ENCODE peak calls at places on chromosomes 13 and 19, in eight cellular contexts. V is endothelial cell of umbilical vein; A is heart left ventricle; E is PC-3; B is sigmoid colon; J is cardiac muscle cell; C is CD8-positive, alpha-beta T cell; R is left ventricle myocardium inferior. H is an unnamed sample. For H3K36me3 and H3K4me1, the result is how much of the 10 kb centered on the place peaks cover.

GRCh38 chr13:22198001-22198400 is 527.1 kb downstream of the FGF9 start:
- DNase-seq in V (no peak), A (no peak), E (no peak), B (no peak), J (no peak), C (no peak), R (no peak), H (peak)

GRCh38 chr19:55836340-55836739 is at the start of gene NLRP4:
- DNase-seq in V (no peak), A (no peak), E (no peak), B (no peak), J (no peak), C (no peak), R (no peak), H (no peak)

GRCh38 chr13:111944171-111944583 is 122.8 kb upstream of the SOX1 start:
- DNase-seq in V (no peak), A (no peak), E (no peak), B (no peak), J (no peak), C (no peak), R (no peak), H (no peak)

GRCh38 chr13:94120878-94121277 is 358.6 kb downstream of the DCT start:
- DNase-seq in V (no peak), A (no peak), E (no peak), B (no peak), J (no peak), C (no peak), R (no peak), H (no peak)

GRCh38 chr13:26485288-26485687 is 72.2 kb upstream of the WASF3 start:
- DNase-seq in V (no peak), A (no peak), E (no peak), B (peak), J (no peak), C (no peak), R (no peak), H (no peak)

GRCh38 chr19:7914598-7915045 is at the start of gene TGFBR3L:
- DNase-seq in V (no peak), A (peak), E (no peak), B (no peak), J (no peak), C (no peak), R (no peak), H (no peak)

GRCh38 chr13:29594710-29595379 is 643 bp downstream of the SLC7A1 start:
- DNase-seq in V (peak), A (peak), E (peak), B (peak), J (peak), C (peak), R (peak), H (peak)

GRCh38 chr19:5983367-5983955 is 5.5 kb upstream of the RANBP3 start:
- DNase-seq in V (no peak), A (no peak), E (no peak), B (no peak), J (peak), C (no peak), R (no peak), H (no peak)

GRCh38 chr19:16327131-16327450 is 2.5 kb downstream of the KLF2 start:
- DNase-seq in V (no peak), A (no peak), E (no peak), B (no peak), J (no peak), C (peak), R (no peak), H (no peak)

GRCh38 chr19:33093420-33094210 is 12.6 kb downstream of the GPATCH1 start:
- DNase-seq in V (no peak), A (no peak), E (no peak), B (no peak), J (no peak), C (no peak), R (no peak), H (no peak)
- H3K36me3 ChIP-seq in V (under half), A (half or more), E (under half), B (half or more), J (under half), C (half or more), R (half or more), H (half or more)

GRCh38 chr19:33470686-33471085 is 50.9 kb downstream of the PEPD start:
- DNase-seq in V (no peak), A (no peak), E (no peak), B (no peak), J (no peak), C (no peak), R (no peak), H (no peak)
- H3K4me1 ChIP-seq in V (under half), A (under half), E (under half), B (under half), J (under half), C (under half), R (under half), H (under half)

DNA sequence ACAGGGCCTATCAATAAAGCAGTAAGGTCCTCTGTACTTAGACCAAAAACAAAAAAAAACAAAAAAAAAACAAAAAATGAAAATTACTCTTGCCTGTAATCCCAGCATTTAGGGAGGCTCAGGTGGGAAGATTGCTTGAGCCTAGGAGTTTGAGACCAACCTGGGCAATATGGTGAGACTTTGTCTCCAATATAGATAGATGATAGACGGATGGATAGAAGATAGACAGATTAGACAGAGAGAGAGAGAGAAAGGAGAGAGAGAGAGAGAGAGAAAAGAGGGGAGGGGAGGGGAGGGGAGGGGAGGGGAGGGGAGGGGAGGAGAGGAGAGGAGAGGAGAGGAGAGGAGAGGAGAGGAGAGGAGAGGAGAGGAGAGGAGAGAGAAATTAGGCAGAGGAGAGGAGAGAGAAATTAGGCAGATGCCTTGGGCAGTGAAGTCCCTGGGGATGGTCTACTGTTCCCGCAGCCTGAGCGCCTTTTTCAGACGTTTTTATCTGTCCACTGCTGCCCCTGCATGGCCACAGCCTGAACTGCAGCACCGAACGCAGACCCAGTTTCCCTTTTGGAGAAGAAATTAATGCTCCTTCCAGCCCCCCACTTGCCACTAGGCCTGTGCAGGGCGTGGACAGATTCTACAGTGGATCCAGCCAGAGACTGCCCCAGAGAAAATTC is 9.8 kb upstream of the ZNF627 start:
- DNase-seq in V (peak), A (peak), E (peak), B (peak), J (peak), C (peak), R (peak), H (peak)
- TF ChIP-seq CTCF in V (peak), A (peak), E (peak), B (peak), J (peak), C (peak), R (peak), H (peak)

DNA sequence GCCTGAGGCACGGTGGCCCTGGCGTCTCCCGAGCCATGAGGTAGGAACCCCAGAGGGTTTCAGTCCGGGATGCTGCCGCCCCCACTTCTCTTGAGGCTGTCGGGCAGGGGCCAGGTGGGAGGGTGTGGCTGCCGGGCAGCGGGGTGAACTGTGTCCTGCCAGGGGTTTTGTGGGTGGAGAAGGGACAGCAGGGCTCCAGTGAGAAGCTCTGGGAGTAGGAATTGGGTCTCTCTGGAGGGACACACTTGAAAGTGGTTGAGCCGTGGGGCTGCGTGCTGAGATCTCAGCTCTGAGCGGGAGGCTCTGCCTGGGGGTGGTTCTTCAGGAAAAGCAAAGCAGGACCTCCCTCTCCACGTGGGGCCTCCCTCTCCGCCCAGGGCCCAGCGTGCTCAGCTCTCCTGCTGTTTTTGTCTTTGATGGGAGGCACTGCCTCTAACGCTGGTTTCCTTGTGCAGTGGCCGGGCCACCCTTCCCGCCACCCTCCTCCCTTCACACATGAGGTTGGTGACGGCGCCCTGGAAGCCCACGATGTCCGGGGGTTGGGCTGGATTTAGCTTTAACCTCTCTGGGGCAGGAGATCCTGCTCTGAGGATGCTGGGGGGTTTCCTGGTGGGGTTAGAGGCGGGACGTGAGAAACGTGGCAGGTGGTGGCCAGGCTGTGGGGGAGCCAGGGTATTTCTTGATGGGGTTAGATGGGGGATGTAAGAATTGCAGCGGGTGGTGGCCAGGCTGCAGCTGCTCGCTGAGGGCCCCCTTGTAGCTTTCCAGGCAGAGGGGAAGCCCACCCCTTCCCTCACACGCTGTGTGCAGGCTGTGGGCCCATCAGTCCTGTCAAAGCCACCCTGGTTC is 15.3 kb upstream of the ZNF554 start:
- DNase-seq in V (no peak), A (no peak), E (no peak), B (no peak), J (no peak), C (no peak), R (no peak), H (no peak)
- H3K36me3 ChIP-seq in V (under half), A (under half), E (under half), B (half or more), J (under half), C (under half), R (half or more), H (under half)

DNA sequence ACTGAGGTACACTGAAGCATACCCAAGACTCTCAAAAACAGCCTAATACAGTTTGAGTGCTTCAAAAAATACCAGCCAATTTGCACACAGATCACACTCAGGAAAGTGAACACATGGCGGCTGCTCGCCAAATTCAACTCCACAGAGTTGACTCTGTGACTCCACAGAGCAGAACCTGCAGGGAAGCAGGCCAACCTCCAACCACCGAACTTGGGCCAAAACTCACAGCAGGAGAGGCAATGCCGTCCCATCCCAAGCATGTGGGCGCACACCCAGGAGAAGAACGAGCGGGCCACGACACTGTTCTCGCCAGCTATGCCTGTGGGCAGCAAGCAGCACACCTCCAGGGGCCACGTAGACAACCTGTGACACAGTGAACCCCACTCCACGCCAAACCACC is 21.1 kb downstream of the ELL start:
- DNase-seq in V (no peak), A (peak), E (no peak), B (peak), J (no peak), C (no peak), R (peak), H (no peak)
- H3K4me1 ChIP-seq in V (under half), A (half or more), E (under half), B (half or more), J (under half), C (half or more), R (half or more), H (under half)

GRCh38 chr19:52993342-52994178 is 20.2 kb upstream of the ERVV-1 start:
- DNase-seq in V (peak), A (peak), E (peak), B (peak), J (peak), C (peak), R (peak), H (peak)
- TF ChIP-seq CTCF in V (no peak), A (peak), E (no peak), B (no peak), J (peak), C (peak), R (peak), H (peak)

GRCh38 chr19:40614595-40615411 is 13.6 kb downstream of the LTBP4 start:
- DNase-seq in V (peak), A (peak), E (peak), B (peak), J (peak), C (peak), R (peak), H (peak)

GRCh38 chr19:40616178-40616577 is 15.0 kb downstream of the LTBP4 start:
- DNase-seq in V (no peak), A (no peak), E (no peak), B (no peak), J (no peak), C (no peak), R (no peak), H (no peak)

GRCh38 chr19:40611900-40612698 is 10.9 kb downstream of the LTBP4 start:
- DNase-seq in V (no peak), A (no peak), E (no peak), B (no peak), J (no peak), C (no peak), R (no peak), H (no peak)

GRCh38 chr19:40612831-40613668 is 11.9 kb downstream of the LTBP4 start:
- DNase-seq in V (no peak), A (peak), E (no peak), B (no peak), J (peak), C (peak), R (no peak), H (peak)

DNA sequence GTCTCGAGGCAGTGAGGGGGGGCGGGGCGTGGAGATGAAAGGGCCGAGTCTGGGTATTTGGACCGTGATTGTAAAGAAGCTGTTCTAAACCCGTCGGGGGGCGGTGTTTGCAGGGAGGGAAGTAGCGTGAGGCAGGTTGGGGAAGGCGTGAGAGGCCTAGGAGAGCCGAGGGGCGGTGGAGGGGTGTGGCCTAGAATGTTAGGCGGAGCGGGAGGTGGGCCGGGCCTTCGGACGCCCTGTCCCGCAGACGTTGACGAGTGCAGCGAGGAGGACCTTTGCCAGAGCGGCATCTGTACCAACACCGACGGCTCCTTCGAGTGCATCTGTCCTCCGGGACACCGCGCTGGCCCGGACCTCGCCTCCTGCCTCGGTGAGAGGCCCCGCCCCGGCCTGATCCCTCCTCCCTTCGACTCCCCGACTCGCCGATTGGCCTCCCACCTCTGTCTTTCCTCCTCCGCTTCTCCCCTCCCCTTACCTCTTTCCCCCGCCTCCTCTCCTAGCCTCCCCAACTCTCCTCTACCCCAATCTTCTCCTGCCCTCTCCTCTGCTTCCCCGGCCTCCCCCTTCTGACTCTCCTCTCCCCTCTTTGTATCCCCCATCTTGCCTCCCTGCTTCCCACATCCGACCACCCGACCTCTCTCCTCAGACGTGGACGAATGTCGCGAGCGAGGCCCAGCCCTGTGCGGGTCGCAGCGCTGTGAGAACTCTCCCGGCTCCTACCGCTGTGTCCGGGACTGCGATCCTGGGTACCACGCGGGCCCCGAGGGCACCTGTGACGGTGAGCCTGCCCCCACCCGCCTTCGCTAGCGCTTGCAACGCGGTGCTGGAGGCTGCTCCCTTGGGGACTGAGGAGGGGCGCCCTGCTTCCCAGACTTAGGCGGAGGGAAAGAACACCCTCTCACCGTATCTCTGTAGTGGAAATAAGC is 12.8 kb downstream of the LTBP4 start:
- DNase-seq in V (no peak), A (peak), E (no peak), B (peak), J (peak), C (peak), R (peak), H (peak)
- H3K36me3 ChIP-seq in V (under half), A (under half), E (under half), B (under half), J (under half), C (under half), R (under half), H (under half)

GRCh38 chr19:47229674-47230121 is 1.3 kb downstream of the BBC3 start:
- DNase-seq in V (peak), A (no peak), E (peak), B (no peak), J (no peak), C (peak), R (no peak), H (peak)
- H3K4me1 ChIP-seq in V (under half), A (half or more), E (under half), B (under half), J (under half), C (under half), R (half or more), H (under half)

GRCh38 chr19:45717983-45718650 is 12.6 kb downstream of the FBXO46 start:
- DNase-seq in V (no peak), A (no peak), E (no peak), B (peak), J (no peak), C (no peak), R (no peak), H (no peak)

GRCh38 chr19:45716314-45717130 is 14.2 kb downstream of the FBXO46 start:
- DNase-seq in V (peak), A (no peak), E (peak), B (no peak), J (peak), C (peak), R (no peak), H (peak)

GRCh38 chr19:45713141-45713540 is 17.6 kb downstream of the FBXO46 start:
- DNase-seq in V (no peak), A (no peak), E (no peak), B (no peak), J (no peak), C (no peak), R (no peak), H (no peak)

GRCh38 chr19:45715139-45715538 is 15.6 kb downstream of the FBXO46 start:
- DNase-seq in V (no peak), A (no peak), E (no peak), B (no peak), J (no peak), C (no peak), R (no peak), H (no peak)

DNA sequence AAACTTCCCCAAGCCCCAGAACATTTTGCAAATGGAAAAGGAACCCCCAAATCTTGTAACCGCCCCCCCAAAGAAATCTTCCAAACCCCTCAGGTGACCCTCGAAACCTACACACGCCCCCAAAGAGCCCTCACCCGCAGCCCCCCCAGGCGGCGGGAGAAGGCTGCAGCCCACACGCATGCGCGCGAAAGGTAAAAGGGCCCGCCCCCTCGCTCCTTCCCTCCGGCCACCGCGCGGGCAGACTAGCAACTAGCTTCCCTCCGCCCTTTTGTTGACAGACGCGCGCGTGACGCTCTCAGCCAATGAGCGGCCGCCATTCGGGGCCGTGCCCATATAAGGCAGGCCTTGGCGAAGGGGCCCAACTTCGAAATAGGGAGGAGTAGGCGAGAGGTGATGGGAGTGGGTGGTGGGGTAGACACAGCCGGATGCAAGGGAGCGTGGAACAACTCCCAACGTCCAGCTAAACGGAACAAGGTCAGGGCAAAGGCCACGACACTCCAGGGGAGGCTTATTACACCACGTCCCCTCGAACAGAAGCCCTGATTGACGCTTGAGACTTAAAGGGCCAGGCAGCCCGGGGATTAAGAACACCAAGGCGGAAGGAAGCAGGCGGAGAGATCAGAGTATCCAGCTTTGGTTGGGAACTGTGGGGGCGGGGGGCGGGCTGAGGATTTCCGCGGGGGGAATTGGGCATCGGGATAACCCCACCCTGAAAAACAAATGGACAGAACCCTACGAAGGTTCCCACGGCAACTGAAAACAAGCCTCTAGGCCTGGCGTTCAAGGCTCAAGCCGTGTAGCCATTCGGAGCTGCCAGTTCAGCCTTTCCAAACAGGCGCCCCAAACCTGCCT is 13.3 kb downstream of the FBXO46 start:
- DNase-seq in V (peak), A (peak), E (peak), B (peak), J (peak), C (peak), R (peak), H (peak)
- TF ChIP-seq CTCF in V (no peak), A (peak), E (no peak), B (no peak), J (peak), C (no peak), R (peak), H (peak)

GRCh38 chr13:24493356-24493755 is 19.2 kb downstream of the PARP4 start:
- DNase-seq in V (no peak), A (no peak), E (no peak), B (no peak), J (peak), C (no peak), R (no peak), H (no peak)

GRCh38 chr13:24489721-24490120 is 22.9 kb downstream of the PARP4 start:
- DNase-seq in V (no peak), A (no peak), E (no peak), B (no peak), J (no peak), C (no peak), R (no peak), H (no peak)

GRCh38 chr13:24491853-24492252 is 20.7 kb downstream of the PARP4 start:
- DNase-seq in V (peak), A (no peak), E (no peak), B (no peak), J (peak), C (no peak), R (no peak), H (no peak)

GRCh38 chr13:24497742-24498141 is 14.8 kb downstream of the PARP4 start:
- DNase-seq in V (no peak), A (no peak), E (no peak), B (no peak), J (no peak), C (no peak), R (no peak), H (no peak)

GRCh38 chr13:24495151-24495729 is 17.3 kb downstream of the PARP4 start:
- DNase-seq in V (no peak), A (no peak), E (peak), B (no peak), J (no peak), C (no peak), R (no peak), H (no peak)
- H3K36me3 ChIP-seq in V (under half), A (half or more), E (half or more), B (half or more), J (under half), C (under half), R (half or more), H (under half)